ENCODE peak calls at places on chromosomes 1 and 21, in seven cellular contexts. H, B, M, G, S, U and V are unnamed samples.
A peak's percentile ranks its signal among the peaks of the same experiment; 100 is the strongest.

GRCh38 chr1:210482936-210483642 is 154.4 kb downstream of the HHAT start:
- DNase-seq in H (no peak), B (no peak), M (no peak), G (no peak), S (no peak), U (no peak), V (no peak)

GRCh38 chr1:59751801-59752200 is 62.9 kb upstream of the HOOK1 start:
- DNase-seq in H (no peak), B (peak; percentile 19), M (no peak), G (no peak), S (no peak), U (peak; percentile 54), V (no peak)

GRCh38 chr1:153390938-153391710 is at the start of gene S100A8:
- DNase-seq in H (no peak), B (no peak), M (peak; percentile 76), G (no peak), S (no peak), U (peak; percentile 93), V (peak; percentile 59)

GRCh38 chr1:205963352-205963751 is 20.1 kb upstream of the SLC26A9 start:
- DNase-seq in H (no peak), B (peak; percentile 72), M (no peak), G (no peak), S (no peak), U (peak; percentile 82), V (no peak)

GRCh38 chr1:14693996-14694395 is 95.5 kb downstream of the KAZN start:
- DNase-seq in H (no peak), B (no peak), M (no peak), G (no peak), S (no peak), U (no peak), V (no peak)

GRCh38 chr1:1599030-1599916 is 662 bp downstream of the FNDC10 start:
- DNase-seq in H (no peak), B (peak; percentile 37), M (no peak), G (no peak), S (peak; percentile 68), U (peak; percentile 58), V (no peak)

GRCh38 chr1:97919568-97920261 is 1.1 kb downstream of the DPYD start:
- DNase-seq in H (no peak), B (peak; percentile 53), M (no peak), G (no peak), S (no peak), U (no peak), V (no peak)

GRCh38 chr1:165364432-165365133 is 8.1 kb upstream of the LMX1A start:
- DNase-seq in H (no peak), B (no peak), M (no peak), G (peak; percentile 52), S (no peak), U (peak; percentile 74), V (no peak)

GRCh38 chr1:100400332-100400933 is 48.1 kb downstream of the CDC14A start:
- DNase-seq in H (no peak), B (no peak), M (peak; percentile 34), G (no peak), S (no peak), U (no peak), V (no peak)

GRCh38 chr21:29258626-29259335 is 39.9 kb upstream of the BACH1 start:
- DNase-seq in H (no peak), B (peak; percentile 89), M (no peak), G (no peak), S (no peak), U (peak; percentile 95), V (no peak)

GRCh38 chr1:73674945-73675561 is 522.9 kb downstream of the LRRIQ3 start:
- DNase-seq in H (no peak), B (no peak), M (no peak), G (no peak), S (no peak), U (peak; percentile 26), V (no peak)

GRCh38 chr21:16079830-16080229 is 350.0 kb downstream of the USP25 start:
- DNase-seq in H (no peak), B (peak; percentile 81), M (no peak), G (no peak), S (no peak), U (peak; percentile 76), V (no peak)

GRCh38 chr21:42373181-42373907 is 7.0 kb upstream of the TFF1 start:
- DNase-seq in H (no peak), B (no peak), M (no peak), G (no peak), S (no peak), U (no peak), V (no peak)

GRCh38 chr1:181101581-181102226 is 13.2 kb downstream of the IER5 start:
- DNase-seq in H (no peak), B (peak; percentile 74), M (no peak), G (no peak), S (no peak), U (no peak), V (no peak)

GRCh38 chr1:226586116-226586515 is 37.6 kb downstream of the STUM start:
- DNase-seq in H (no peak), B (no peak), M (no peak), G (no peak), S (no peak), U (no peak), V (no peak)

GRCh38 chr1:69513621-69514020 is 54.1 kb upstream of the LRRC7 start:
- DNase-seq in H (no peak), B (peak; percentile 28), M (no peak), G (no peak), S (no peak), U (peak; percentile 64), V (no peak)

GRCh38 chr1:51661081-51661518 is 44.2 kb downstream of the OSBPL9 start:
- DNase-seq in H (no peak), B (peak; percentile 96), M (no peak), G (no peak), S (no peak), U (peak; percentile 64), V (no peak)

GRCh38 chr1:25522240-25522639 is 21.2 kb upstream of the LDLRAP1 start:
- DNase-seq in H (no peak), B (no peak), M (no peak), G (no peak), S (no peak), U (no peak), V (no peak)

GRCh38 chr1:64136749-64137568 is 66.5 kb upstream of the UBE2U start:
- DNase-seq in H (peak; percentile 52), B (peak; percentile 94), M (peak; percentile 80), G (peak; percentile 83), S (peak; percentile 67), U (peak; percentile 78), V (peak; percentile 79)

GRCh38 chr1:147115496-147115895 is 56.8 kb downstream of the PRKAB2 start:
- DNase-seq in H (no peak), B (no peak), M (no peak), G (no peak), S (no peak), U (no peak), V (no peak)

GRCh38 chr1:162660598-162660997 is 28.3 kb downstream of the DDR2 start:
- DNase-seq in H (no peak), B (no peak), M (no peak), G (no peak), S (no peak), U (no peak), V (no peak)

GRCh38 chr1:220370041-220370700 is 97.9 kb upstream of the RAB3GAP2 start:
- DNase-seq in H (no peak), B (peak; percentile 70), M (no peak), G (no peak), S (no peak), U (peak; percentile 98), V (no peak)

GRCh38 chr1:116496380-116496779 is 74.4 kb downstream of the CD58 start:
- DNase-seq in H (no peak), B (peak; percentile 27), M (no peak), G (no peak), S (no peak), U (no peak), V (no peak)

GRCh38 chr1:153560241-153560640 is 5.4 kb downstream of the S100A2 start:
- DNase-seq in H (no peak), B (no peak), M (no peak), G (no peak), S (no peak), U (peak; percentile 76), V (no peak)

GRCh38 chr1:184596950-184597651 is 157.6 kb downstream of the EDEM3 start:
- DNase-seq in H (no peak), B (no peak), M (no peak), G (no peak), S (peak; percentile 36), U (no peak), V (no peak)
- TF ChIP-seq CTCF in H (peak; percentile 54), B (no peak), M (no peak), G (no peak), S (peak; percentile 58), U (no peak), V (peak; percentile 55)

DNA sequence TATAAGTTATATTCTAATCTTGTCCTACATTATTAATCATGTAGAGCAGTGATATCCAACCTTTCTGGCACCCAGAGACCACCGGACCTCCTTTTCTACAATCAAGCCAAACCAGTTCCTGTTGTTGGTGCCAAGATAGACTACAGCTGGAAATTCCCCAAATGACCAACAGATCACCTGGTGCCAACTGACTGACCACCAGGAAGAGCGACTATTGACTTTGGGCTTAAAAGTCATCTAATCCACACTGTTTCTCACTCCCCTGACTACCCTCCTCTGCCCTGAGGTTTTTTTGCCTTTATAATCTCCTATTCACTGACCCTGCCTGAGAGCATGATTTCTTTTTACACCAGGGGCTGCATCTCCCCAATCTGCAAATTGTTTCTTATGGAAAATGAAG is 425.2 kb downstream of the TTLL7 start:
- DNase-seq in H (no peak), B (no peak), M (no peak), G (no peak), S (no peak), U (no peak), V (no peak)
- TF ChIP-seq CTCF in H (no peak), B (no peak), M (no peak), G (no peak), S (no peak), U (no peak), V (no peak)

DNA sequence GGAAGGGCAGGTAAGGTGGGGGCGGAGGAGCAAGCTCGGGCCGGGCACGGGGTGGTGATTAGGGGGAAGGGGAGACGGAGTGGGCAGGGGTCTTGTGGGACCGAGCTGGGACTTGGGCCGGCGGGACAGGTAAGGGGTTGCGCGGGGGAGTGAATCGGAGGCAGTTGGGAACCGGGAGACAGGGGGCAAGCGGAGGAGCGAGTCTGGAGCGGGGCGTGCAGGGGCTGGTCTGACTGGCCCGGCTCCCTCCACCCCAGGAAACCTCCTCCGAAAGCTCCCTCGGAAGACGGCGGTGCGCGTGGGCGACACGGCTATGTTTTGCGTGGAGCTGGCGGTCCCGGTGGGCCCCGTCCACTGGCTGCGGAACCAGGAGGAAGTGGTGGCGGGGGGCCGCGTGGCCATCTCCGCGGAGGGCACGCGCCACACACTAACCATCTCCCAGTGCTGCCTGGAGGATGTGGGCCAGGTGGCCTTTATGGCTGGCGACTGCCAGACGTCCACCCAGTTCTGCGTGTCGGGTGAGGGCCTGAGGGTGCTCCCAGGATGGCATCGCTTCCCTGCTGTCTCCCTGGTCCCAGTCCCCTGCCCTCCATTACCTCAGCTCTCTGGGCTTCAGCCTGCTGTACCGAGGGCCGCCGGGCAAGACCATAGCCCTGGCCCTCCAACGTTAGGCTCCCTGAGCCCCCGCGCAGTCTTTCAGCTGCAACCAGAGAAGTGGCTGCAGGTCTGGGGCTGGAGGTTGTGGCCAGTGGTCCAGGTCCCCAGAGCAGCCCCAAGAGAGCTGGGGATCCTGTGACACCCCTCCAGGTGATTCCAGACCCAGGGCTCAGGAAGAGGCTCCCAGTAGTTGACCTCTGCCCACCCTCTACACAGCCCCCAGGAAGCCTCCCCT is 6.3 kb downstream of the OBSCN start:
- DNase-seq in H (no peak), B (no peak), M (no peak), G (no peak), S (no peak), U (peak; percentile 9), V (peak; percentile 68)
- TF ChIP-seq CTCF in H (no peak), B (no peak), M (no peak), G (no peak), S (no peak), U (no peak), V (no peak)

GRCh38 chr1:203625623-203626189 is 926 bp upstream of the ATP2B4 start:
- DNase-seq in H (no peak), B (no peak), M (peak; percentile 60), G (no peak), S (no peak), U (peak; percentile 97), V (no peak)
- TF ChIP-seq CTCF in H (no peak), B (peak; percentile 21), M (peak; percentile 56), G (no peak), S (peak; percentile 51), U (no peak), V (no peak)